ENCODE peak calls at places on chromosomes 16 and 17, in six cellular contexts. Y is CD4-positive, CD25-positive, alpha-beta regulatory T cell; H is right cardiac atrium; K is CD8-positive, alpha-beta memory T cell; B is Panc1; G is left lung. Q is an unnamed sample.

GRCh38 chr17:81741594-81742452 is 29.7 kb downstream of the SLC25A10 start:
- DNase-seq in K (no peak), G (no peak), Y (no peak), H (no peak), B (no peak), Q (no peak)

GRCh38 chr16:72739577-72739976 is 308.4 kb downstream of the ZFHX3 start:
- DNase-seq in G (no peak), H (no peak), K (no peak), B (no peak), Y (no peak), Q (peak; percentile 5)

GRCh38 chr16:73262931-73263330 is 215.0 kb upstream of the ZFHX3 start:
- DNase-seq in B (no peak), Y (no peak), G (no peak), H (no peak), K (no peak), Q (no peak)

GRCh38 chr16:49459953-49460735 is 86.5 kb downstream of the C16orf78 start:
- DNase-seq in G (peak; percentile 10), B (no peak), H (no peak), K (no peak), Y (no peak), Q (no peak)

GRCh38 chr17:1031711-1032110 is 34.8 kb downstream of the TIMM22 start:
- DNase-seq in H (peak; percentile 93), B (no peak), G (peak; percentile 60), K (no peak), Y (no peak), Q (no peak)

GRCh38 chr16:77739493-77739892 is 17.2 kb downstream of the NUDT7 start:
- DNase-seq in G (no peak), Y (no peak), H (no peak), K (no peak), B (no peak), Q (peak; percentile 58)

GRCh38 chr17:62172492-62173291 is 107.6 kb upstream of the MED13 start:
- DNase-seq in Y (no peak), K (no peak), H (no peak), B (no peak), G (no peak), Q (no peak)

GRCh38 chr17:50044483-50044882 is 11.4 kb upstream of the ITGA3 start:
- DNase-seq in B (no peak), G (peak; percentile 10), Y (no peak), K (no peak), H (no peak), Q (no peak)

GRCh38 chr16:85623997-85624601 is 11.0 kb downstream of the GSE1 start:
- DNase-seq in B (no peak), Y (no peak), H (no peak), K (no peak), G (no peak), Q (no peak)

GRCh38 chr17:64781394-64781793 is 119.3 kb upstream of the SMURF2 start:
- DNase-seq in B (no peak), H (peak; percentile 88), K (peak; percentile 38), G (peak; percentile 84), Y (peak; percentile 18), Q (peak; percentile 29)

GRCh38 chr16:22425036-22425801 is 50.8 kb upstream of the CDR2 start:
- DNase-seq in G (no peak), Y (no peak), K (no peak), H (peak; percentile 76), B (no peak), Q (no peak)

GRCh38 chr17:27446569-27447301 is 9.5 kb upstream of the KSR1 start:
- DNase-seq in G (no peak), B (no peak), Y (no peak), K (no peak), H (no peak), Q (peak; percentile 51)

GRCh38 chr17:27535975-27536374 is 79.7 kb downstream of the KSR1 start:
- DNase-seq in G (no peak), B (no peak), Y (no peak), K (no peak), H (peak; percentile 31), Q (no peak)

GRCh38 chr17:1604831-1605528 is 23.7 kb downstream of the SLC43A2 start:
- DNase-seq in B (no peak), K (no peak), Y (no peak), G (no peak), H (no peak), Q (no peak)

GRCh38 chr16:3112058-3112880 is at the start of gene ZNF205:
- DNase-seq in G (peak; percentile 71), H (peak; percentile 90), K (no peak), Y (no peak), B (no peak), Q (peak; percentile 59)

GRCh38 chr17:7887038-7887481 is 1.5 kb upstream of the CHD3 start:
- DNase-seq in Y (no peak), H (no peak), G (no peak), K (no peak), B (no peak), Q (no peak)

GRCh38 chr17:36980281-36980761 is 31.6 kb downstream of the AATF start:
- DNase-seq in B (no peak), H (no peak), Y (no peak), K (no peak), G (no peak), Q (peak; percentile 25)

GRCh38 chr16:77967054-77968035 is 55.0 kb upstream of the CLEC3A start:
- DNase-seq in H (no peak), Y (no peak), B (no peak), G (no peak), K (no peak), Q (no peak)

GRCh38 chr17:15081008-15081407 is 184.1 kb downstream of the PMP22 start:
- DNase-seq in Y (no peak), B (no peak), H (no peak), G (no peak), K (no peak), Q (no peak)

GRCh38 chr16:52545544-52546262 is 1.2 kb downstream of the TOX3 start:
- DNase-seq in Y (no peak), B (no peak), H (peak; percentile 35), K (no peak), G (no peak), Q (no peak)

GRCh38 chr16:14501331-14502255 is 128.5 kb downstream of the PARN start:
- DNase-seq in Y (no peak), K (no peak), G (peak; percentile 87), B (peak; percentile 41), H (peak; percentile 94), Q (peak; percentile 93)

GRCh38 chr16:54178491-54178976 is 108.1 kb downstream of the IRX3 start:
- DNase-seq in H (no peak), K (no peak), B (no peak), G (no peak), Y (no peak), Q (no peak)

GRCh38 chr17:76512366-76513305 is 11.4 kb upstream of the RHBDF2 start:
- DNase-seq in K (no peak), G (no peak), B (no peak), H (no peak), Y (no peak), Q (no peak)

GRCh38 chr17:42845918-42846593 is 1.7 kb downstream of the AOC2 start:
- DNase-seq in K (no peak), H (no peak), B (no peak), Y (no peak), G (no peak), Q (no peak)

GRCh38 chr17:72192409-72193192 is 71.8 kb downstream of the SOX9 start:
- DNase-seq in G (no peak), H (peak; percentile 84), B (no peak), Y (no peak), K (no peak), Q (peak; percentile 83)

GRCh38 chr16:6048017-6048416 is 950.4 kb upstream of the EEF2KMT start:
- DNase-seq in H (no peak), Y (no peak), B (no peak), G (no peak), K (no peak), Q (no peak)

GRCh38 chr16:19130852-19131808 is 17.4 kb downstream of the ITPRIPL2 start:
- DNase-seq in G (peak; percentile 64), Y (no peak), B (no peak), H (peak; percentile 72), K (no peak), Q (peak; percentile 73)

GRCh38 chr16:86536621-86537020 is 18.4 kb downstream of the MTHFSD start:
- DNase-seq in H (no peak), K (no peak), Y (no peak), G (no peak), B (no peak), Q (no peak)

GRCh38 chr17:18230288-18231141 is 5.1 kb downstream of the LLGL1 start:
- DNase-seq in Y (no peak), G (no peak), K (no peak), H (no peak), B (no peak), Q (no peak)

GRCh38 chr16:2597560-2597902 is 59.7 kb downstream of the PDPK1 start:
- DNase-seq in Y (no peak), K (no peak), G (no peak), H (peak; percentile 45), B (no peak), Q (no peak)

GRCh38 chr16:67967183-67967955 is 1.1 kb downstream of the SLC12A4 start:
- DNase-seq in G (no peak), K (no peak), B (no peak), Y (no peak), H (no peak), Q (peak; percentile 45)

DNA sequence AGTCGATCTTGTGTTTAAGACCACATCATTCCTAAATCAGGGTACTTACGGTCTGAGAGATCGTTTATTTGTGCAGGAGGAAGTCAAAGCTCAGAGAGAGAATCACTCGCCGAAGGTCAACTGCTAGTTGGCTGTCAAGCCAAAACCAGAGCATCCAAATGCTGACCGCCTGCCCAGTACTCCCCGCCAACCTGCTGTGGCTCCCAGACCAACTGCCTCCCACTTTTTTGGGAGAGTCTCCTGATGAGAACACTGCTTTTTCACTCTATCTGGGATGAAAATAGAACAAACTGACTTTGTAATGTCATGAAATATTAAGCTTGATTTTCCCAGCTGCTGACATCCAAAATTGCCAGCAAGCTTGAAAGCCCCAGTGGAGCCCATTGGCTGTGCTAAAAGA is 125.9 kb upstream of the CDH5 start:
- DNase-seq in H (no peak), K (no peak), Y (no peak), G (no peak), B (no peak), Q (no peak)
- H3K27me3 ChIP-seq in H (no peaks in the 10 kb centered on the region), K (no peaks in the 10 kb centered on the region), Y (no peaks in the 10 kb centered on the region), G (no peaks in the 10 kb centered on the region), B (no peaks in the 10 kb centered on the region), Q (no peaks in the 10 kb centered on the region)

GRCh38 chr16:30025574-30025973 is 2.6 kb downstream of the C16orf92 start:
- DNase-seq in B (no peak), H (peak; percentile 30), Y (no peak), K (no peak), G (no peak), Q (no peak)
- H3K27me3 ChIP-seq in B (no peaks in the 10 kb centered on the region), H (no peaks in the 10 kb centered on the region), Y (no peaks in the 10 kb centered on the region), K (peaks cover 18% of the 10 kb centered on the region), G (peaks cover 14% of the 10 kb centered on the region), Q (peaks cover 20% of the 10 kb centered on the region)

DNA sequence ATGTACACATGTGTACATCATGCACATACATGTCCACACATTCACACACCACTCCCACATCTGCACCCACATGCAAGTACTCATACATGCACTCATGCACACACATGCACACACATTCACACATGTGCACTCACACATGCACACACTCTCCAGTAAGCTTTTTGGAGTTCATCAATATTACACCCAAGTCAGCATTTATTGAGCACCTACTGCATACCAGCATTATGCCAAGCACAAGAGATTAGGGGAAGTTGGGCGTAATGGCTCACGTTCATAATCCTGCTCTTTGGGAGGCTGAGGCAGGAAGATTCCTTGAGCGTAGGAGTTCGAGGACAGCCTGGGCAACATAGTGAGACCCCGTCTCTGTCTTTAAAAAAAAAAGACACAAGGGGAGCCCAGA is 87.6 kb upstream of the HSBP1 start:
- DNase-seq in H (no peak), Y (no peak), G (no peak), K (no peak), B (no peak), Q (no peak)
- H3K27me3 ChIP-seq in H (no peaks in the 10 kb centered on the region), Y (no peaks in the 10 kb centered on the region), G (no peaks in the 10 kb centered on the region), K (no peaks in the 10 kb centered on the region), B (no peaks in the 10 kb centered on the region), Q (no peaks in the 10 kb centered on the region)

GRCh38 chr17:5592382-5592781 is 8.1 kb upstream of the NLRP1 start:
- DNase-seq in H (no peak), G (no peak), B (no peak), Y (no peak), K (no peak), Q (peak; percentile 47)
- H3K27me3 ChIP-seq in H (peaks cover 2% of the 10 kb centered on the region), G (no peaks in the 10 kb centered on the region), B (peaks cover 2% of the 10 kb centered on the region), Y (peaks cover 4% of the 10 kb centered on the region), K (peaks cover 8% of the 10 kb centered on the region), Q (no peaks in the 10 kb centered on the region)

Q was measured in bronchial epithelial cell.